ENCODE peak calls at places on chromosome 21, in nine cellular contexts. X is ELR; J is NCI-H1417; C is activated CD8-positive, alpha-beta memory T cell treated with anti-CD3 and anti-CD28 coated beads, Interleukin-2, amount 10 ng/mL, durations not matched to agents 7 days and 5 days; K is kidney tubule cell; G is fibroblast of mammary gland; S is naive thymus-derived CD8-positive, alpha-beta T cell; Y is effector memory CD8-positive, alpha-beta T cell; E is heart left ventricle. I is an unnamed sample.

GRCh38 chr21:46622226-46622625 is 13.2 kb upstream of the PRMT2 start:
- DNase-seq in E (peak), X (no peak), G (no peak), C (peak), K (no peak), S (peak), Y (peak), J (no peak), I (peak)

GRCh38 chr21:28752131-28752530 is 240.5 kb downstream of the LTN1 start:
- DNase-seq in G (no peak), Y (no peak), C (no peak), S (no peak), J (no peak), E (no peak), K (no peak), X (no peak), I (no peak)

GRCh38 chr21:41283211-41283818 is 33.3 kb upstream of the FAM3B start:
- DNase-seq in S (no peak), Y (peak), K (peak), G (peak), X (peak), C (peak), E (peak), J (peak), I (peak)

GRCh38 chr21:17730782-17731181 is 88.4 kb downstream of the C21orf91 start:
- DNase-seq in G (no peak), C (no peak), E (no peak), J (no peak), X (no peak), K (no peak), Y (no peak), S (no peak), I (no peak)

GRCh38 chr21:44903054-44903685 is 17.5 kb downstream of the ITGB2 start:
- DNase-seq in J (no peak), Y (no peak), E (no peak), X (no peak), K (no peak), G (no peak), C (no peak), S (no peak), I (peak)

GRCh38 chr21:14547834-14548513 is 1.9 kb upstream of the SAMSN1 start:
- DNase-seq in E (no peak), Y (no peak), K (no peak), S (no peak), G (no peak), X (no peak), J (no peak), C (no peak), I (no peak)

GRCh38 chr21:33011462-33011861 is 14.3 kb upstream of the OLIG2 start:
- DNase-seq in X (peak), J (no peak), E (no peak), K (peak), S (no peak), G (peak), Y (no peak), C (peak), I (no peak)

GRCh38 chr21:42156690-42157605 is 62.0 kb upstream of the ABCG1 start:
- DNase-seq in Y (no peak), X (no peak), J (no peak), K (no peak), G (no peak), S (no peak), E (no peak), C (peak), I (no peak)

GRCh38 chr21:42656872-42657271 is 3.5 kb downstream of the PDE9A start:
- DNase-seq in E (no peak), S (no peak), X (no peak), C (no peak), G (no peak), Y (no peak), K (no peak), J (no peak), I (no peak)

GRCh38 chr21:38950388-38951094 is 144.8 kb downstream of the ETS2 start:
- DNase-seq in Y (no peak), S (no peak), C (no peak), X (peak), K (peak), J (no peak), E (no peak), G (peak), I (no peak)

GRCh38 chr21:44780767-44781459 is 20.7 kb downstream of the UBE2G2 start:
- DNase-seq in C (no peak), S (no peak), Y (no peak), G (no peak), E (no peak), X (no peak), J (no peak), K (no peak), I (no peak)

GRCh38 chr21:45504021-45504515 is 38.2 kb downstream of the SLC19A1 start:
- DNase-seq in C (no peak), Y (no peak), E (no peak), J (no peak), S (no peak), X (no peak), K (no peak), G (no peak), I (no peak)

GRCh38 chr21:45786660-45787059 is 143.1 kb downstream of the PCBP3 start:
- DNase-seq in E (no peak), X (no peak), J (no peak), K (no peak), Y (no peak), G (no peak), C (no peak), S (no peak), I (no peak)

GRCh38 chr21:45724345-45724961 is 80.9 kb downstream of the PCBP3 start:
- DNase-seq in X (no peak), E (peak), S (no peak), G (no peak), C (no peak), J (no peak), Y (no peak), K (no peak), I (no peak)

GRCh38 chr21:16086121-16086520 is 356.3 kb downstream of the USP25 start:
- DNase-seq in C (no peak), J (no peak), E (no peak), S (no peak), X (no peak), K (no peak), G (peak), Y (no peak), I (no peak)

GRCh38 chr21:42868196-42868595 is 11.1 kb downstream of the WDR4 start:
- DNase-seq in E (no peak), G (no peak), Y (no peak), X (no peak), K (no peak), J (no peak), C (no peak), S (no peak), I (no peak)

GRCh38 chr21:44454747-44455523 is at the start of gene LRRC3:
- DNase-seq in G (peak), S (peak), J (peak), X (peak), E (peak), K (peak), Y (peak), C (peak), I (peak)

GRCh38 chr21:37878946-37879660 is 37.2 kb downstream of the KCNJ6 start:
- DNase-seq in X (peak), K (peak), C (no peak), S (no peak), G (peak), E (no peak), J (peak), Y (no peak), I (no peak)

GRCh38 chr21:31201144-31201543 is 142.9 kb downstream of the TIAM1 start:
- DNase-seq in C (no peak), K (no peak), Y (no peak), E (no peak), S (no peak), J (no peak), G (no peak), X (no peak), I (no peak)

GRCh38 chr21:44520326-44521300 is 19.4 kb downstream of the KRTAP10-1 start:
- DNase-seq in J (no peak), E (no peak), X (no peak), Y (no peak), G (no peak), C (no peak), S (no peak), K (no peak), I (peak)

I was measured in B cell.